ENCODE peak calls at places on chromosomes 11 and 22, in seven cellular contexts. I is astrocyte of the spinal cord, H is heart right ventricle, L is BE2C, U is H1, X is ovary, Y is lower leg skin. C is an unnamed sample.

GRCh38 chr11:106644824-106645223 is 373.5 kb downstream of the GUCY1A2 start:
- DNase-seq in L (no peak), X (no peak), I (peak; percentile 45), H (no peak), Y (no peak), U (no peak), C (no peak)

GRCh38 chr11:32366671-32367070 is 68.7 kb downstream of the WT1 start:
- DNase-seq in H (no peak), Y (no peak), U (no peak), X (no peak), L (no peak), I (peak; percentile 45), C (no peak)

GRCh38 chr22:31764785-31765184 is 11.0 kb downstream of the DEPDC5 start:
- DNase-seq in X (no peak), H (no peak), Y (no peak), I (no peak), U (no peak), L (no peak), C (no peak)

GRCh38 chr11:11025087-11025486 is 167.2 kb upstream of the ZBED5 start:
- DNase-seq in I (peak; percentile 42), Y (no peak), U (no peak), L (no peak), X (no peak), H (no peak), C (no peak)

GRCh38 chr22:35981900-35982299 is 46.7 kb downstream of the RBFOX2 start:
- DNase-seq in I (no peak), L (no peak), U (no peak), X (no peak), H (no peak), Y (no peak), C (no peak)

GRCh38 chr11:65498042-65498726 is 661 bp upstream of the MALAT1 start:
- DNase-seq in I (no peak), Y (no peak), H (no peak), U (peak; percentile 60), X (peak; percentile 63), L (no peak), C (no peak)

GRCh38 chr22:37316875-37317371 is 34.6 kb downstream of the CYTH4 start:
- DNase-seq in Y (no peak), H (peak; percentile 62), X (peak; percentile 55), L (peak; percentile 78), I (peak; percentile 86), U (peak; percentile 85), C (peak; percentile 91)

GRCh38 chr22:36367479-36367878 is 20.3 kb downstream of the MYH9 start:
- DNase-seq in U (no peak), X (no peak), Y (no peak), H (no peak), L (no peak), I (no peak), C (no peak)

GRCh38 chr11:119185916-119186634 is 800 bp downstream of the NHERF4 start:
- DNase-seq in U (no peak), I (no peak), H (no peak), X (no peak), Y (no peak), L (no peak), C (no peak)

GRCh38 chr22:44542561-44543222 is 44.7 kb upstream of the RTL6 start:
- DNase-seq in X (no peak), L (no peak), Y (peak; percentile 80), U (no peak), H (no peak), I (no peak), C (no peak)

GRCh38 chr22:44127353-44127752 is 53.4 kb upstream of the PARVG start:
- DNase-seq in X (no peak), L (no peak), I (no peak), U (no peak), H (no peak), Y (no peak), C (no peak)

GRCh38 chr22:17888855-17889254 is 114.6 kb upstream of the BID start:
- DNase-seq in L (no peak), Y (no peak), U (peak; percentile 60), I (peak; percentile 14), X (no peak), H (no peak), C (no peak)

GRCh38 chr11:2330696-2331095 is 28.9 kb downstream of the TSPAN32 start:
- DNase-seq in Y (peak; percentile 69), I (no peak), U (no peak), H (no peak), L (no peak), X (no peak), C (no peak)

GRCh38 chr11:104968856-104969776 is 742 bp upstream of the CASP4 start:
- DNase-seq in I (no peak), L (peak; percentile 25), X (peak; percentile 41), Y (peak; percentile 86), H (peak; percentile 32), U (peak; percentile 52), C (no peak)

DNA sequence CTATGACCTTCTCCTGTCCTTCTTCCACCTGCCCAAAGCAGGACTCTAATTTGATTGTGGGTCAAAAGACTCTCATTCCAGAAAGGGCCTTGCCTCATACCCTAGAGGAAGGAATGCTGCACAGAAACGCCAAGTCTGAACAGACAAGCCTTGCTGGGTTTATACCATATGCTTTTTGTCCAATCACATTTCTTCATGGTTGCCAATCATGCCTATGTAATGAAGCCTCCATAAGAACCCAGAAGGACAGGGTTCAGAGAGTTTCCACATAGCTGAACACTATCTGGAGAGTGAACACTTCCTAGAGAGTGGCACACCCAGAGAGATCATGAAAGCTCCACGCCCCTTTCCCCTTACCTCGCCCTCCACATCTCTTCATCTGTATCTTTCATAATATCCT is 4.8 kb upstream of the SAA2 start:
- DNase-seq in L (no peak), I (no peak), H (no peak), U (peak; percentile 11), X (no peak), Y (no peak), C (peak; percentile 21)
- TF ChIP-seq CTCF in L (no peak), I (no peak), H (no peak), U (no peak), X (no peak), Y (no peak), C (no peak)

GRCh38 chr11:4181780-4182721 is 87.5 kb downstream of the RRM1 start:
- DNase-seq in L (peak; percentile 64), U (peak; percentile 75), Y (no peak), I (peak; percentile 43), X (peak; percentile 43), H (peak; percentile 62), C (no peak)
- TF ChIP-seq CTCF in L (peak; percentile 66), U (peak; percentile 86), Y (no peak), I (peak; percentile 80), X (peak; percentile 14), H (peak; percentile 67), C (peak; percentile 69)

DNA sequence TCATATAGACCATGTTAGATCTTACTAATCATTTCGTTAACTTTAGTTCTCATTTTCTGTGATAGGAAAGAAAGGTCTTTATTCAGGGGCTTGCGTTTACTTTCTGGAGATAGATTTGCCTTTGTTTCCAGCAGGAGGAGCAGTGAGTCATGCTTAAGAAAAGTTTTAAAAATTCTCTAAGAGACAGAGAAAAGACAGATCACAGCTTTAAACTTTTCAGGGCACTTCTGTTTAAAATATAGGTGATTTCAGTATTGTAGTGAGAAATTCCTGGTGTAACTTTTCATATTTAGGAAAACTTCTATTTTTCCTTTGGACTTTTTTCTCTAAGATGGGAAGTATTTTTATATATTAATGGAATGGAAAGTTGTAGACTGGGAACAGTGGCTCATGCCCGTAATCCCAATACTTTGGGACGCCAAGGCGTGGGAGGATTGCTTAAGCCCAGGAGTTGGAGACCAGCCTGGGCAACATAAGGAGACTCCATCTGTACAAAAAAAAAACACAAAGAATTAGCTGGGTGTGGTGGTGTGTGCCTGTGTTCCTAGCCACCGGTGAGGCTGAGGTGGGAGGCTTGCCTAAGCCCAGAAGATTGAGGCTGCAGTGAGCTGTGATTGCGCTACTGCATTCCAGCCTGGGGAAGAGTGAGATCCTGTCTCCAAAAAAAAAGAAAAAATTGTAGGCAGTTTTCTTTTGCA is 60.3 kb downstream of the ATXN10 start:
- DNase-seq in H (no peak), I (peak; percentile 62), U (no peak), X (no peak), L (no peak), Y (no peak), C (no peak)
- TF ChIP-seq CTCF in H (no peak), I (peak; percentile 65), U (no peak), X (peak; percentile 30), L (peak; percentile 43), Y (no peak), C (peak; percentile 68)

GRCh38 chr11:117621226-117621625 is 175.8 kb downstream of the DSCAML1 start:
- DNase-seq in Y (no peak), U (no peak), H (no peak), L (no peak), X (no peak), I (peak; percentile 8), C (no peak)
- TF ChIP-seq CTCF in Y (no peak), U (peak; percentile 3), H (peak; percentile 37), L (peak; percentile 71), X (no peak), I (peak; percentile 61), C (peak; percentile 37)

DNA sequence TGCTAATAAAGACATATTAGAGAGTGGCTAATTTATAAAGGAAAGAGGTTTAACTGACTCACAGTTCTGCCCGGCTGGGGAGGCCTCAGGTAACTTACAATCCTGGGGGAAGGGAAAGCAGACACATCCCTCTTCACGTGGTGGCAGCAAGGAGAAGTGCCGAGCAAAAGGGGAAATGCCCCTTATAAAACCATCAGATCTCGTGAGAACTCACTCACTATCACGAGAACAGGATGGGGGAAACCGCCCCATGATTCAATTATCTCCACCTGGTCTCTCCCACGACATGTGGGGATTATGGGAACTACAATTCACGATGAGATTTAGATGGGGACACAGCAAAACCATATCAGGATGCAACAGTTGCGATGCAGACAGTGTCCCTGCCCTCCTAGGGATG is 255.4 kb downstream of the MN1 start:
- DNase-seq in X (no peak), Y (no peak), L (peak; percentile 35), U (no peak), I (no peak), H (no peak), C (no peak)
- TF ChIP-seq CTCF in X (no peak), Y (no peak), L (no peak), U (no peak), I (no peak), H (no peak), C (no peak)

C was measured in osteocyte.